ENCODE peak calls at places on chromosomes 13 and 19, in four cellular contexts. One of them, this sample, is unnamed.
A peak's percentile ranks its signal among the peaks of the same experiment; 100 is the strongest.

GRCh38 chr13:77390391-77390790 is 63.5 kb upstream of the MYCBP2 start:
- DNase-seq in bronchial epithelial cell: no peak
- DNase-seq in stimulated activated CD4-positive, alpha-beta T cell treated with anti-CD3 and anti-CD28 coated beads, Interleukin-15, amount 100 ng/mL, for 24 hours: no peak
- DNase-seq in naive thymus-derived CD4-positive, alpha-beta T cell: no peak
- DNase-seq in this sample: no peak

GRCh38 chr13:113430378-113431110 is 22.7 kb downstream of the ADPRHL1 start:
- DNase-seq in stimulated activated CD4-positive, alpha-beta T cell treated with anti-CD3 and anti-CD28 coated beads, Interleukin-15, amount 100 ng/mL, for 24 hours: no peak
- DNase-seq in bronchial epithelial cell: no peak
- DNase-seq in naive thymus-derived CD4-positive, alpha-beta T cell: no peak
- DNase-seq in this sample: no peak

GRCh38 chr19:1407662-1408299 is 395 bp downstream of the DAZAP1 start:
- DNase-seq in naive thymus-derived CD4-positive, alpha-beta T cell: peak; percentile 55
- DNase-seq in stimulated activated CD4-positive, alpha-beta T cell treated with anti-CD3 and anti-CD28 coated beads, Interleukin-15, amount 100 ng/mL, for 24 hours: peak; percentile 48
- DNase-seq in bronchial epithelial cell: no peak
- DNase-seq in this sample: peak; percentile 39

GRCh38 chr13:83136660-83137059 is 745.6 kb downstream of the SLITRK1 start:
- DNase-seq in naive thymus-derived CD4-positive, alpha-beta T cell: no peak
- DNase-seq in stimulated activated CD4-positive, alpha-beta T cell treated with anti-CD3 and anti-CD28 coated beads, Interleukin-15, amount 100 ng/mL, for 24 hours: no peak
- DNase-seq in bronchial epithelial cell: no peak
- DNase-seq in this sample: no peak

GRCh38 chr13:44906758-44907157 is 82.5 kb downstream of the NUFIP1 start:
- DNase-seq in bronchial epithelial cell: no peak
- DNase-seq in naive thymus-derived CD4-positive, alpha-beta T cell: no peak
- DNase-seq in stimulated activated CD4-positive, alpha-beta T cell treated with anti-CD3 and anti-CD28 coated beads, Interleukin-15, amount 100 ng/mL, for 24 hours: no peak
- DNase-seq in this sample: no peak

GRCh38 chr19:43751466-43752220 is 3.1 kb downstream of the SMG9 start:
- DNase-seq in bronchial epithelial cell: peak; percentile 39
- DNase-seq in stimulated activated CD4-positive, alpha-beta T cell treated with anti-CD3 and anti-CD28 coated beads, Interleukin-15, amount 100 ng/mL, for 24 hours: no peak
- DNase-seq in naive thymus-derived CD4-positive, alpha-beta T cell: no peak
- DNase-seq in this sample: no peak

GRCh38 chr13:113528101-113528797 is 37.7 kb upstream of the DCUN1D2 start:
- DNase-seq in bronchial epithelial cell: no peak
- DNase-seq in naive thymus-derived CD4-positive, alpha-beta T cell: no peak
- DNase-seq in stimulated activated CD4-positive, alpha-beta T cell treated with anti-CD3 and anti-CD28 coated beads, Interleukin-15, amount 100 ng/mL, for 24 hours: no peak
- DNase-seq in this sample: no peak

GRCh38 chr13:94662274-94662945 is 49.9 kb downstream of the SOX21 start:
- DNase-seq in naive thymus-derived CD4-positive, alpha-beta T cell: no peak
- DNase-seq in bronchial epithelial cell: no peak
- DNase-seq in stimulated activated CD4-positive, alpha-beta T cell treated with anti-CD3 and anti-CD28 coated beads, Interleukin-15, amount 100 ng/mL, for 24 hours: no peak
- DNase-seq in this sample: no peak

GRCh38 chr19:38455031-38455430 is 21.5 kb downstream of the RYR1 start:
- DNase-seq in naive thymus-derived CD4-positive, alpha-beta T cell: no peak
- DNase-seq in stimulated activated CD4-positive, alpha-beta T cell treated with anti-CD3 and anti-CD28 coated beads, Interleukin-15, amount 100 ng/mL, for 24 hours: no peak
- DNase-seq in bronchial epithelial cell: peak; percentile 6
- DNase-seq in this sample: no peak

GRCh38 chr19:3451451-3451866 is 28.9 kb downstream of the SMIM24 start:
- DNase-seq in naive thymus-derived CD4-positive, alpha-beta T cell: no peak
- DNase-seq in bronchial epithelial cell: no peak
- DNase-seq in stimulated activated CD4-positive, alpha-beta T cell treated with anti-CD3 and anti-CD28 coated beads, Interleukin-15, amount 100 ng/mL, for 24 hours: no peak
- DNase-seq in this sample: no peak

GRCh38 chr19:17511724-17512573 is 500 bp downstream of the PGLS start:
- DNase-seq in naive thymus-derived CD4-positive, alpha-beta T cell: peak; percentile 75
- DNase-seq in bronchial epithelial cell: peak; percentile 49
- DNase-seq in stimulated activated CD4-positive, alpha-beta T cell treated with anti-CD3 and anti-CD28 coated beads, Interleukin-15, amount 100 ng/mL, for 24 hours: peak; percentile 88
- DNase-seq in this sample: peak; percentile 89

This sample was measured in activated naive CD8-positive, alpha-beta T cell treated with anti-CD3 and anti-CD28 coated beads, Interleukin-2, amount 50 U/mL, for 24 hours.